ENCODE peak calls at places on chromosomes 12 and 14, in four cellular contexts. One of them, this sample, is unnamed.

GRCh38 chr14:90419200-90419599 is 22.4 kb downstream of the CALM1 start:
- DNase-seq in brain microvascular endothelial cell: peak
- DNase-seq in upper lobe of right lung: no peak
- DNase-seq in uterus: peak
- DNase-seq in this sample: peak

GRCh38 chr12:76943004-76943403 is 64.2 kb upstream of the CSRP2 start:
- DNase-seq in brain microvascular endothelial cell: no peak
- DNase-seq in upper lobe of right lung: no peak
- DNase-seq in uterus: no peak
- DNase-seq in this sample: no peak

GRCh38 chr14:58151264-58151700 is 731 bp downstream of the ARMH4 start:
- DNase-seq in brain microvascular endothelial cell: peak
- DNase-seq in upper lobe of right lung: no peak
- DNase-seq in uterus: no peak
- DNase-seq in this sample: no peak

GRCh38 chr12:72264548-72265175 is 7.5 kb upstream of the TRHDE start:
- DNase-seq in brain microvascular endothelial cell: no peak
- DNase-seq in upper lobe of right lung: no peak
- DNase-seq in uterus: no peak
- DNase-seq in this sample: no peak

GRCh38 chr12:102406033-102406584 is 74.3 kb downstream of the IGF1 start:
- DNase-seq in brain microvascular endothelial cell: peak
- DNase-seq in upper lobe of right lung: no peak
- DNase-seq in uterus: no peak
- DNase-seq in this sample: no peak

GRCh38 chr14:53963491-53964227 is 7.0 kb upstream of the BMP4 start:
- DNase-seq in brain microvascular endothelial cell: no peak
- DNase-seq in upper lobe of right lung: peak
- DNase-seq in uterus: peak
- DNase-seq in this sample: no peak

GRCh38 chr12:2057793-2058408 is 5.1 kb downstream of the CACNA1C start:
- DNase-seq in brain microvascular endothelial cell: no peak
- DNase-seq in upper lobe of right lung: no peak
- DNase-seq in uterus: no peak
- DNase-seq in this sample: no peak

GRCh38 chr14:98501335-98501734 is 770.7 kb downstream of the BCL11B start:
- DNase-seq in brain microvascular endothelial cell: no peak
- DNase-seq in upper lobe of right lung: no peak
- DNase-seq in uterus: no peak
- DNase-seq in this sample: no peak

GRCh38 chr12:121782616-121782966 is 10.9 kb downstream of the RHOF start:
- DNase-seq in brain microvascular endothelial cell: no peak
- DNase-seq in upper lobe of right lung: no peak
- DNase-seq in uterus: no peak
- DNase-seq in this sample: no peak

GRCh38 chr12:55703288-55703687 is 4.4 kb downstream of the ITGA7 start:
- DNase-seq in brain microvascular endothelial cell: no peak
- DNase-seq in upper lobe of right lung: no peak
- DNase-seq in uterus: no peak
- DNase-seq in this sample: peak

GRCh38 chr14:76480426-76480825 is 104.5 kb downstream of the ESRRB start:
- DNase-seq in brain microvascular endothelial cell: no peak
- DNase-seq in upper lobe of right lung: no peak
- DNase-seq in uterus: no peak
- DNase-seq in this sample: no peak

GRCh38 chr12:123389560-123390351 is 5.8 kb downstream of the KMT5A start:
- DNase-seq in brain microvascular endothelial cell: no peak
- DNase-seq in upper lobe of right lung: peak
- DNase-seq in uterus: peak
- DNase-seq in this sample: no peak

GRCh38 chr12:54879132-54879531 is 24.8 kb downstream of the MUCL1 start:
- DNase-seq in brain microvascular endothelial cell: no peak
- DNase-seq in upper lobe of right lung: no peak
- DNase-seq in uterus: no peak
- DNase-seq in this sample: peak

GRCh38 chr14:93301821-93302447 is 30.9 kb downstream of the BTBD7 start:
- DNase-seq in brain microvascular endothelial cell: peak
- DNase-seq in upper lobe of right lung: no peak
- DNase-seq in uterus: no peak
- DNase-seq in this sample: no peak

GRCh38 chr14:68789002-68789797 is 3.7 kb downstream of the ZFP36L1 start:
- DNase-seq in brain microvascular endothelial cell: peak
- DNase-seq in upper lobe of right lung: peak
- DNase-seq in uterus: peak
- DNase-seq in this sample: no peak

GRCh38 chr12:65495233-65495632 is 216.8 kb downstream of the MSRB3 start:
- DNase-seq in brain microvascular endothelial cell: peak
- DNase-seq in upper lobe of right lung: no peak
- DNase-seq in uterus: no peak
- DNase-seq in this sample: no peak

DNA sequence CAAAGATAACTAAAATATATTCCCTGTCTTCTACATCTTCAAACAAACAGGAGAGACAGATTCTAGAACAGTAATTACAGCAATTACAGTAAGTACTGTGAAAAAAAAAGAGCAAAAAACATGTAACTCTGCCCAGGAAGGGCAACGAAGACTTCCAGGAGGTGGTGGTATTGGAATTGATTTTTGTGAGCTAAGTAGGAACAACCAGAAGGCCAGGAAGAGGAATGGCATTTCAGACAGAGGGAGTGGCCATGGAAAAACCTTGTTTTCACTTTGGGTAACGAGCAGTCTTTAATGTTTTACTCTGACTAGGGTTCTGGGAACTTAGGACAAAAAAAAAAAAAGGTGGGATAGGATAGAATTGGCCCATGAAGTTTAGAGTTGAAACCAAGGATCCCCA is 196.3 kb upstream of the PLEKHG7 start:
- DNase-seq in brain microvascular endothelial cell: no peak
- DNase-seq in upper lobe of right lung: no peak
- DNase-seq in uterus: no peak
- DNase-seq in this sample: no peak
- H3K4me3 ChIP-seq in brain microvascular endothelial cell: no peak
- H3K4me3 ChIP-seq in upper lobe of right lung: no peak
- H3K4me3 ChIP-seq in uterus: no peak
- H3K4me3 ChIP-seq in this sample: no peak

GRCh38 chr12:52254965-52255751 is 19.3 kb upstream of the KRT86 start:
- DNase-seq in brain microvascular endothelial cell: no peak
- DNase-seq in upper lobe of right lung: peak
- DNase-seq in uterus: no peak
- DNase-seq in this sample: no peak

GRCh38 chr12:52254180-52254964 is 20.1 kb upstream of the KRT86 start:
- DNase-seq in brain microvascular endothelial cell: no peak
- DNase-seq in upper lobe of right lung: peak
- DNase-seq in uterus: no peak
- DNase-seq in this sample: no peak

GRCh38 chr12:52252728-52253328 is 19.8 kb downstream of the KRT7 start:
- DNase-seq in brain microvascular endothelial cell: no peak
- DNase-seq in upper lobe of right lung: no peak
- DNase-seq in uterus: no peak
- DNase-seq in this sample: no peak

GRCh38 chr12:52251367-52252055 is 18.5 kb downstream of the KRT7 start:
- DNase-seq in brain microvascular endothelial cell: no peak
- DNase-seq in upper lobe of right lung: no peak
- DNase-seq in uterus: no peak
- DNase-seq in this sample: no peak

DNA sequence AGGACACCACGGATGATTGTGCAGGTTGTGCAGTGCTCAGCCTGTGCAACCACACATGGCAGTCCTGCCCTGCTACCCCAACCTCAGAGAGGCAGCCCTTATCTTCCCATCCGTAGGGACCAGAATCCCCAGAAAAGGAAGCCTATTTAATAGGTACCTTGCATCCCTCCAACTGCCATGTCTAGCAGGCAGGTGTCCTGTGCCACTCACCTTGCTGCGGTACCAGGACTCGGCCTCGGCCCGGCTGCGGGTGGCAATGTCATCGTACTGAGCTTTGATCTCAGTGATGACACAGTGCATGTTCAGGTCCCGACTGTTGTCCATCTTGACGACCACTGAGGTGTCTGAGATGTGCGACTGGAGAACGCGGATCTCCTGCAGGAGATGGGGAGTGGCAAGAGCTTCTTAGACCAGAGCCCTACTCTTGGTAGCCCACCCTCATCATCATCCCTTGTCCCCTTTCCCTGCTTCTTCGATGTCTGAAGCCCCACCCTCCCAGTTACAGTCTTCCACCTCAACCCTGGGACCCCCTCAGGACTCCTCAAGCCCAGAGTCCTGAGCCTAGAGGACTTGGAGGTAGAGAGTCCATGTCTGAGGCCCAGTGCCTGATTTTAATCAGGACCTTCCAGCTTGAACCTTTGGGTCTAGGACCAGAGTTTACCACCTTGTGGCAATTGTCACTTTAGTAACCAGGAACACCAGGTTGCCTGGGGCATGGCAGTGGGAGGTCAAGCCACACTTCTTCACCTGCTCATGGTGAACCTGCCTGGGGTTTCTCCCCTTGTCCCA is 20.5 kb downstream of the KRT7 start:
- DNase-seq in brain microvascular endothelial cell: no peak
- DNase-seq in upper lobe of right lung: no peak
- DNase-seq in uterus: no peak
- DNase-seq in this sample: no peak
- H3K4me3 ChIP-seq in brain microvascular endothelial cell: no peak
- H3K4me3 ChIP-seq in upper lobe of right lung: no peak
- H3K4me3 ChIP-seq in uterus: no peak
- H3K4me3 ChIP-seq in this sample: no peak

DNA sequence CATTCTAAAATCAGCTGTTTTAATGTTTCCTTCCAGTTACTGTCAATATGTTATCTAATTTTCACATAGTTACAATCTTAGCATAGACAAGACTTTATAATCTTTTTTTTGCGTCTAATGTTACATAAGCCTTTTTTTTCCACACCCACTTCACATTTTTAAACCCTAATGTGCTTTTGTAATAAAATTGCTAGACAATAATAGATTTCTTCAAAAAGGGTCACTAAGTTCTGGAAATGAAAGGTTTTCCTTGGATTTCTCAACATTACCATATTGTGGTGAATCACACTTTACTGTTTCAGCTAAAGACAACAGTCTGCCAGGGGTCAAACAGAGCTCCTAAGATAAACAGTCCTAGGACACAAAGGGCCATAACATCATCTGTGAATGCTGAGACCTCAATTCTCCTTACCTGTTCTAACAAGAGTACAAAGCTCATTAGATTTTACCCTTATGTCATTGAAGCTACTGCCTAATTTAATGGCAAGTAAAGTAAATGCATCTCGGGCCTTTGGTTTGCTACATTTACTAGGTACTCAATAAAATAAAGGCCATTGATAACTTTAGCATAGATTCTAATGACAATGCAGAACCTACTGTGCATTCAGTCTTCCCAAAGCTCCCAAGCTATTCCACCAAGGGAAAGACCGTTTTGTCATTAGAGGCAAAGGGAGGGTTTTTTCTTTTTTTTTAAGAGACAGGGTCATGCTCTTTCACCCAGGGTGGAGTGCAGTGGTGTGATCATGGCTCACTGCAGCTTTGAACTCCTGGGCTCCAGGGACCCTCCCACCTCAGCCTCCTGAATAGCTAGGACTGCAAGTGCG is 111.2 kb upstream of the SLC38A2 start:
- DNase-seq in brain microvascular endothelial cell: no peak
- DNase-seq in upper lobe of right lung: no peak
- DNase-seq in uterus: no peak
- DNase-seq in this sample: no peak
- H3K4me3 ChIP-seq in brain microvascular endothelial cell: no peak
- H3K4me3 ChIP-seq in upper lobe of right lung: no peak
- H3K4me3 ChIP-seq in uterus: no peak
- H3K4me3 ChIP-seq in this sample: no peak

DNA sequence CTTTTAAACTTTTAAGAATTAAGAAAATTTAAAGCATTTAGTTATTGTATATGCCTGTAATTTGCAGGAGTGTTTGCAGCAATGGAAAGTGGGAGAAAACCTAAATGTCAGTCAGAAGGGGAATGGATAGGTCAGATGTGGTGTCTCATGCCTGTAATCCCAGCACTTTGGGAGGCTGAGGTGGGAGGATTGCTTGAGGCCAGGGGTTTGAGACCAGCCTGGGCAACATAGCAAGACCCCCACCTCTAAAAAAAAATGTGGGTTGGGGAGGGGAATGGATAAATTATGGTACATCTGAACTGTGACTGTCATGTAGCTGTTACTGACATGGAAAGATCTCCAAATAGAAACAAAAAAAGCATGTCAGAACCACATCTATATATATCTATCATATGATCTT is 2.1 kb downstream of the MRPL42 start:
- DNase-seq in brain microvascular endothelial cell: no peak
- DNase-seq in upper lobe of right lung: no peak
- DNase-seq in uterus: no peak
- DNase-seq in this sample: no peak
- H3K4me3 ChIP-seq in brain microvascular endothelial cell: no peak
- H3K4me3 ChIP-seq in upper lobe of right lung: no peak
- H3K4me3 ChIP-seq in uterus: no peak
- H3K4me3 ChIP-seq in this sample: no peak

This sample was measured in skeletal muscle cell.